ENCODE peak calls at places on chromosomes 3 and 15, in four cellular contexts. J is Peyer's patch, Q is tibial artery, H is A549. R is an unnamed sample.

GRCh38 chr3:42519568-42519962 is 17.1 kb downstream of the VIPR1 start:
- DNase-seq in J (no peak), Q (no peak), H (no peak), R (no peak)

GRCh38 chr3:79111375-79112052 is 656.3 kb downstream of the ROBO1 start:
- DNase-seq in J (peak; percentile 50), Q (no peak), H (no peak), R (no peak)

GRCh38 chr3:25155696-25156471 is 272.2 kb upstream of the RARB start:
- DNase-seq in J (no peak), Q (no peak), H (no peak), R (no peak)

GRCh38 chr3:174949523-174949922 is 90.4 kb downstream of the NAALADL2 start:
- DNase-seq in J (no peak), Q (no peak), H (no peak), R (no peak)

GRCh38 chr3:12483364-12483763 is 916 bp upstream of the TSEN2 start:
- DNase-seq in J (no peak), Q (no peak), H (no peak), R (no peak)

GRCh38 chr3:105364113-105364512 is 2.6 kb upstream of the ALCAM start:
- DNase-seq in J (no peak), Q (no peak), H (no peak), R (no peak)

GRCh38 chr3:146189519-146190173 is 28.7 kb upstream of the PLOD2 start:
- DNase-seq in J (no peak), Q (no peak), H (peak; percentile 42), R (no peak)

GRCh38 chr3:181533811-181534210 is 177.9 kb upstream of the SOX2 start:
- DNase-seq in J (no peak), Q (no peak), H (no peak), R (no peak)

GRCh38 chr15:48718646-48719045 is 73.1 kb upstream of the FBN1 start:
- DNase-seq in J (no peak), Q (peak; percentile 33), H (no peak), R (no peak)

GRCh38 chr3:5250467-5251195 is 63.1 kb downstream of the EDEM1 start:
- DNase-seq in J (no peak), Q (no peak), H (no peak), R (no peak)

GRCh38 chr3:64743166-64743565 is 55.4 kb upstream of the ADAMTS9 start:
- DNase-seq in J (no peak), Q (no peak), H (no peak), R (no peak)

GRCh38 chr15:87722941-87723691 is 533.4 kb downstream of the NTRK3 start:
- DNase-seq in J (no peak), Q (no peak), H (no peak), R (no peak)

GRCh38 chr3:53166781-53167291 is 5.8 kb downstream of the PRKCD start:
- DNase-seq in J (peak; percentile 68), Q (peak; percentile 74), H (no peak), R (peak; percentile 85)

GRCh38 chr3:150639262-150639661 is 36.1 kb downstream of the SELENOT start:
- DNase-seq in J (no peak), Q (no peak), H (no peak), R (no peak)

GRCh38 chr3:175091426-175092114 is 232.4 kb downstream of the NAALADL2 start:
- DNase-seq in J (no peak), Q (no peak), H (no peak), R (no peak)

GRCh38 chr3:60096403-60096802 is 1046.6 kb upstream of the CFAP20DC start:
- DNase-seq in J (no peak), Q (no peak), H (no peak), R (no peak)

GRCh38 chr3:195060531-195061385 is 210.2 kb downstream of the XXYLT1 start:
- DNase-seq in J (no peak), Q (peak; percentile 13), H (no peak), R (no peak)

GRCh38 chr3:192444096-192444790 is 283.1 kb downstream of the FGF12 start:
- DNase-seq in J (peak; percentile 68), Q (peak; percentile 52), H (peak; percentile 47), R (peak; percentile 62)

GRCh38 chr15:39692464-39693327 is 89.9 kb downstream of the FSIP1 start:
- DNase-seq in J (no peak), Q (no peak), H (no peak), R (no peak)

GRCh38 chr15:70636540-70637165 is 126.7 kb downstream of the UACA start:
- DNase-seq in J (no peak), Q (no peak), H (no peak), R (no peak)

GRCh38 chr3:107394502-107394901 is 17.3 kb downstream of the CCDC54 start:
- DNase-seq in J (no peak), Q (no peak), H (no peak), R (no peak)

GRCh38 chr15:26438316-26438715 is 334.6 kb downstream of the GABRB3 start:
- DNase-seq in J (no peak), Q (no peak), H (no peak), R (no peak)

GRCh38 chr15:81337241-81337640 is 13.3 kb upstream of the STARD5 start:
- DNase-seq in J (no peak), Q (no peak), H (no peak), R (no peak)

GRCh38 chr3:138670409-138670808 is 61.8 kb downstream of the FAIM start:
- DNase-seq in J (no peak), Q (no peak), H (no peak), R (no peak)

GRCh38 chr15:100133981-100134711 is 207.6 kb downstream of the ADAMTS17 start:
- DNase-seq in J (no peak), Q (no peak), H (no peak), R (no peak)

GRCh38 chr15:100133001-100133400 is 208.8 kb downstream of the ADAMTS17 start:
- DNase-seq in J (no peak), Q (no peak), H (no peak), R (no peak)

GRCh38 chr15:100129677-100130076 is 212.1 kb downstream of the ADAMTS17 start:
- DNase-seq in J (no peak), Q (no peak), H (no peak), R (no peak)

GRCh38 chr15:100132309-100132708 is 209.5 kb downstream of the ADAMTS17 start:
- DNase-seq in J (no peak), Q (no peak), H (no peak), R (no peak)

GRCh38 chr15:100131321-100132224 is 210.2 kb downstream of the ADAMTS17 start:
- DNase-seq in J (no peak), Q (no peak), H (peak; percentile 69), R (peak; percentile 62)
- TF ChIP-seq CTCF in J (peak; percentile 30), Q (peak; percentile 29), H (peak; percentile 35), R (peak; percentile 50)

DNA sequence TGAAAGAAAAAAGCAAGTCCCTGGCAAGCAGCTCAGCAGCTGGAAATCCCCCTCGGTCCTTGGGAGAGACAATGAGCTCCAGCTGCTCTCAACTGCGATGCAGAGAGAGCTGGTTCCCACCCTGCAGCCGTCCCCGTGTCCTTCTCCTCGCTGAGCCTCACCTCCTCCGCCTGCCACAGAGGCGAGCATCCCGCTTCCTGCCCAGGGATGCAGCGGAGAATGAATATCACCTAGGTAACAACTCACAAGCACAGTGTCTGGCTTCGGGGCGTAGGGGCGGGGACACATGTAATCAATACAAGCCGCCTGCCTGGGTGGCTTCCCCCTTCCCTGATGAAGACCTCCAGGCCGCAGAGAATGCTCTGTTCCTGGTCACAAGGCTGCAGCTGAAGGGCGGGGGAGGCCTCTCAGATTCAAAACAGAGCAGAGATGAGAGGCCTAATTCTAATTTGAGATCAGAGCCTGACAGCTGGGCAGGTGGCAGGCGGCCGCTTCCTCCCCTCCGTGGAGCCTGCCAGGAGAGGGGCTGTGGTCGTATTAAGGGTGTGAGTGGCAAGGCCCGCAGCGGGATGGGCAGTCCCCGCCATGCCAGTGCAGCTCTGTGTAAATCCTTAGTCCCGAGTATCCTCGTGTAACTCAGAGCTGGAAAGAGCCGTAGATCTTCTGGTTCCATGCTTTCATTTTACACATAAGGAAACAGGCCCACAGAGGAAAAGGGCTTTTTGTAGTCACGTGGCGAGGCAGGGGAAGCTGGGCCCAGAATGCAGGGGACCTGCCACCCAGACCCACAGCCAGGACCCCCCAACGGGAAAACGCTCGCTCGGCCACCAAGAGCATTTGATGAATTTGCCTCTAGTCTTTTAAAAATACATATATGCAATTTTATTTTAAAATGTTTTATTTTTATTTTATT is 24.3 kb downstream of the ZDHHC19 start:
- DNase-seq in J (peak; percentile 80), Q (no peak), H (no peak), R (no peak)
- H3K4me1 ChIP-seq in J (no peaks in the 10 kb centered on the region), Q (no peaks in the 10 kb centered on the region), H (no peaks in the 10 kb centered on the region), R (no peaks in the 10 kb centered on the region)

GRCh38 chr3:28916713-28917499 is 364.0 kb upstream of the RBMS3 start:
- DNase-seq in J (peak; percentile 57), Q (peak; percentile 74), H (no peak), R (peak; percentile 42)
- TF ChIP-seq CTCF in J (peak; percentile 38), Q (peak; percentile 74), H (no peak), R (peak; percentile 50)

DNA sequence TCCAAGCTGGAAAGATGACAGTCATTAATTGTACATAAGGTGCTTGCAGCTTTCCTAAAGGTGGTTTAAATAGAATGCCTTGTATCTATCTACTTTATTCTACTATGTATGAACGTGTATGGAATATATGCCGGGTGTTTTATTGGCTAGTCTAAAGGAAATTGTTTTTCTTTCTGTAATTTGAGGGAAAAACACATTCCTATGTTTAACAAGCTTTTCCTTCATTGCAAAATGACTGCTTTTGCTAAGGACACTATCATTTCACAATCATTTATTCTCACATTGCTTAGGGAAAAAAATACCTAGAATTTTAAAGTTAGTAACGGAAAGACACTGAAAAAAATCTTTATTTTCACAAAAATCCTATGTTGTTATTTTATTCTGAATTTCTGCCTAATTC is 141.7 kb downstream of the WDR76 start:
- DNase-seq in J (no peak), Q (no peak), H (no peak), R (no peak)
- H3K4me1 ChIP-seq in J (no peaks in the 10 kb centered on the region), Q (no peaks in the 10 kb centered on the region), H (no peaks in the 10 kb centered on the region), R (no peaks in the 10 kb centered on the region)

GRCh38 chr3:183502237-183502636 is 53.3 kb downstream of the KLHL6 start:
- DNase-seq in J (peak; percentile 5), Q (no peak), H (no peak), R (no peak)

GRCh38 chr3:183504597-183504996 is 50.9 kb downstream of the KLHL6 start:
- DNase-seq in J (no peak), Q (no peak), H (no peak), R (no peak)

GRCh38 chr3:183502782-183503181 is 52.7 kb downstream of the KLHL6 start:
- DNase-seq in J (peak; percentile 50), Q (no peak), H (no peak), R (no peak)

GRCh38 chr3:183500981-183501704 is 54.4 kb downstream of the KLHL6 start:
- DNase-seq in J (peak; percentile 37), Q (no peak), H (no peak), R (no peak)

GRCh38 chr3:183503738-183504137 is 51.8 kb downstream of the KLHL6 start:
- DNase-seq in J (peak; percentile 9), Q (no peak), H (no peak), R (no peak)
- TF ChIP-seq CTCF in J (no peak), Q (no peak), H (no peak), R (no peak)